ENCODE peak calls at places on chromosomes 4 and X, in seven cellular contexts. One of them, this sample, is unnamed. For H3K4me1, the result is how much of the 10 kb centered on the place peaks cover.

GRCh38 chr4:100609810-100610209 is 92.0 kb upstream of the EMCN start:
- DNase-seq in H1: no peak
- DNase-seq in mesenchymal stem cell: no peak
- DNase-seq in neuronal stem cell: no peak
- DNase-seq in mesendoderm: no peak
- DNase-seq in IMR-90: no peak
- DNase-seq in H9: no peak
- DNase-seq in this sample: no peak

GRCh38 chr4:101366331-101366730 is 19.0 kb upstream of the PPP3CA start:
- DNase-seq in mesendoderm: no peak
- DNase-seq in mesenchymal stem cell: no peak
- DNase-seq in neuronal stem cell: no peak
- DNase-seq in H9: no peak
- DNase-seq in IMR-90: peak
- DNase-seq in H1: no peak
- DNase-seq in this sample: peak

GRCh38 chr4:101464596-101464995 is 117.3 kb upstream of the PPP3CA start:
- DNase-seq in H9: no peak
- DNase-seq in neuronal stem cell: no peak
- DNase-seq in IMR-90: no peak
- DNase-seq in mesenchymal stem cell: no peak
- DNase-seq in H1: no peak
- DNase-seq in mesendoderm: peak
- DNase-seq in this sample: peak

GRCh38 chr4:128338634-128339355 is 51.2 kb upstream of the PGRMC2 start:
- DNase-seq in mesenchymal stem cell: peak
- DNase-seq in H1: no peak
- DNase-seq in neuronal stem cell: no peak
- DNase-seq in IMR-90: peak
- DNase-seq in mesendoderm: no peak
- DNase-seq in H9: no peak
- DNase-seq in this sample: no peak

GRCh38 chr4:166391501-166391900 is 518.5 kb downstream of the TLL1 start:
- DNase-seq in mesendoderm: no peak
- DNase-seq in mesenchymal stem cell: no peak
- DNase-seq in IMR-90: no peak
- DNase-seq in H1: no peak
- DNase-seq in H9: no peak
- DNase-seq in neuronal stem cell: no peak
- DNase-seq in this sample: no peak

GRCh38 chr4:129240816-129241215 is 144.9 kb downstream of the C4orf33 start:
- DNase-seq in H1: no peak
- DNase-seq in mesendoderm: no peak
- DNase-seq in neuronal stem cell: no peak
- DNase-seq in IMR-90: no peak
- DNase-seq in H9: no peak
- DNase-seq in mesenchymal stem cell: no peak
- DNase-seq in this sample: no peak

GRCh38 chr4:14787894-14788293 is 214.4 kb upstream of the CPEB2 start:
- DNase-seq in mesendoderm: peak
- DNase-seq in H1: no peak
- DNase-seq in H9: peak
- DNase-seq in neuronal stem cell: no peak
- DNase-seq in IMR-90: peak
- DNase-seq in mesenchymal stem cell: peak
- DNase-seq in this sample: peak

GRCh38 chr4:5900844-5901243 is 8.0 kb upstream of the CRMP1 start:
- DNase-seq in mesenchymal stem cell: no peak
- DNase-seq in mesendoderm: no peak
- DNase-seq in H9: no peak
- DNase-seq in neuronal stem cell: no peak
- DNase-seq in IMR-90: no peak
- DNase-seq in H1: no peak
- DNase-seq in this sample: no peak

GRCh38 chr4:97038146-97038516 is 1105.1 kb downstream of the STPG2 start:
- DNase-seq in mesendoderm: no peak
- DNase-seq in IMR-90: no peak
- DNase-seq in mesenchymal stem cell: no peak
- DNase-seq in H1: no peak
- DNase-seq in H9: no peak
- DNase-seq in neuronal stem cell: no peak
- DNase-seq in this sample: no peak

GRCh38 chr4:173365359-173365996 is 5.3 kb upstream of the SAP30 start:
- DNase-seq in mesenchymal stem cell: no peak
- DNase-seq in H9: no peak
- DNase-seq in IMR-90: no peak
- DNase-seq in H1: no peak
- DNase-seq in neuronal stem cell: no peak
- DNase-seq in mesendoderm: no peak
- DNase-seq in this sample: no peak

GRCh38 chr4:41202356-41202755 is 12.0 kb downstream of the APBB2 start:
- DNase-seq in neuronal stem cell: no peak
- DNase-seq in H1: no peak
- DNase-seq in IMR-90: no peak
- DNase-seq in mesendoderm: no peak
- DNase-seq in H9: no peak
- DNase-seq in mesenchymal stem cell: no peak
- DNase-seq in this sample: no peak

GRCh38 chrX:129843209-129843458 is 552 bp downstream of the ZDHHC9 start:
- DNase-seq in H1: no peak
- DNase-seq in mesendoderm: no peak
- DNase-seq in IMR-90: no peak
- DNase-seq in mesenchymal stem cell: no peak
- DNase-seq in H9: peak
- DNase-seq in neuronal stem cell: no peak
- DNase-seq in this sample: no peak

GRCh38 chr4:179750374-179750773 is 2308.1 kb upstream of the AGA start:
- DNase-seq in mesendoderm: no peak
- DNase-seq in mesenchymal stem cell: peak
- DNase-seq in H1: no peak
- DNase-seq in H9: no peak
- DNase-seq in IMR-90: peak
- DNase-seq in neuronal stem cell: no peak
- DNase-seq in this sample: no peak

GRCh38 chrX:120015145-120016067 is 62.1 kb downstream of the RHOXF2B start:
- DNase-seq in neuronal stem cell: no peak
- DNase-seq in H1: no peak
- DNase-seq in IMR-90: no peak
- DNase-seq in mesenchymal stem cell: no peak
- DNase-seq in H9: peak
- DNase-seq in mesendoderm: peak
- DNase-seq in this sample: peak

GRCh38 chrX:43971966-43972961 is 926 bp downstream of the NDP start:
- DNase-seq in H9: no peak
- DNase-seq in neuronal stem cell: no peak
- DNase-seq in H1: no peak
- DNase-seq in mesendoderm: no peak
- DNase-seq in IMR-90: peak
- DNase-seq in mesenchymal stem cell: no peak
- DNase-seq in this sample: no peak

GRCh38 chrX:68252664-68253063 is 180.6 kb downstream of the OPHN1 start:
- DNase-seq in neuronal stem cell: no peak
- DNase-seq in mesendoderm: peak
- DNase-seq in H1: no peak
- DNase-seq in H9: no peak
- DNase-seq in mesenchymal stem cell: no peak
- DNase-seq in IMR-90: no peak
- DNase-seq in this sample: no peak

GRCh38 chr4:175290401-175290800 is 372.2 kb downstream of the ADAM29 start:
- DNase-seq in mesendoderm: no peak
- DNase-seq in mesenchymal stem cell: no peak
- DNase-seq in H9: no peak
- DNase-seq in IMR-90: peak
- DNase-seq in neuronal stem cell: no peak
- DNase-seq in H1: no peak
- DNase-seq in this sample: no peak

GRCh38 chr4:175531405-175532091 is 280.5 kb downstream of the GPM6A start:
- DNase-seq in H9: no peak
- DNase-seq in IMR-90: peak
- DNase-seq in H1: no peak
- DNase-seq in mesendoderm: no peak
- DNase-seq in mesenchymal stem cell: peak
- DNase-seq in neuronal stem cell: no peak
- DNase-seq in this sample: no peak

GRCh38 chrX:48883729-48884128 is 13.8 kb downstream of the TIMM17B start:
- DNase-seq in IMR-90: no peak
- DNase-seq in neuronal stem cell: no peak
- DNase-seq in H9: no peak
- DNase-seq in H1: no peak
- DNase-seq in mesendoderm: peak
- DNase-seq in mesenchymal stem cell: no peak
- DNase-seq in this sample: peak

GRCh38 chrX:65406532-65406931 is 128.1 kb downstream of the LAS1L start:
- DNase-seq in IMR-90: no peak
- DNase-seq in mesenchymal stem cell: no peak
- DNase-seq in H1: no peak
- DNase-seq in neuronal stem cell: no peak
- DNase-seq in mesendoderm: peak
- DNase-seq in H9: peak
- DNase-seq in this sample: no peak

GRCh38 chr4:174789666-174790065 is 39.4 kb downstream of the GLRA3 start:
- DNase-seq in H9: no peak
- DNase-seq in mesenchymal stem cell: no peak
- DNase-seq in neuronal stem cell: no peak
- DNase-seq in H1: no peak
- DNase-seq in mesendoderm: no peak
- DNase-seq in IMR-90: no peak
- DNase-seq in this sample: no peak

GRCh38 chr4:151488968-151489367 is 80.0 kb downstream of the FHIP1A start:
- DNase-seq in IMR-90: no peak
- DNase-seq in neuronal stem cell: no peak
- DNase-seq in mesendoderm: peak
- DNase-seq in H1: no peak
- DNase-seq in mesenchymal stem cell: no peak
- DNase-seq in H9: no peak
- DNase-seq in this sample: peak

GRCh38 chr4:149120331-149121014 is 678.3 kb upstream of the NR3C2 start:
- DNase-seq in IMR-90: peak
- DNase-seq in neuronal stem cell: no peak
- DNase-seq in mesendoderm: no peak
- DNase-seq in mesenchymal stem cell: peak
- DNase-seq in H9: no peak
- DNase-seq in H1: no peak
- DNase-seq in this sample: peak

GRCh38 chr4:100695039-100695654 is 177.3 kb upstream of the EMCN start:
- DNase-seq in mesenchymal stem cell: no peak
- DNase-seq in neuronal stem cell: no peak
- DNase-seq in H1: no peak
- DNase-seq in H9: no peak
- DNase-seq in mesendoderm: no peak
- DNase-seq in IMR-90: no peak
- DNase-seq in this sample: no peak

GRCh38 chr4:150078041-150078995 is at the start of gene DCLK2:
- DNase-seq in H9: peak
- DNase-seq in H1: peak
- DNase-seq in mesenchymal stem cell: peak
- DNase-seq in IMR-90: peak
- DNase-seq in mesendoderm: peak
- DNase-seq in neuronal stem cell: peak
- DNase-seq in this sample: peak

GRCh38 chrX:15334561-15334960 is 762 bp downstream of the PIGA start:
- DNase-seq in H1: no peak
- DNase-seq in H9: no peak
- DNase-seq in neuronal stem cell: no peak
- DNase-seq in mesenchymal stem cell: peak
- DNase-seq in IMR-90: peak
- DNase-seq in mesendoderm: peak
- DNase-seq in this sample: peak

GRCh38 chrX:49192722-49193328 is 6.7 kb upstream of the PRICKLE3 start:
- DNase-seq in neuronal stem cell: no peak
- DNase-seq in IMR-90: peak
- DNase-seq in H1: no peak
- DNase-seq in mesendoderm: peak
- DNase-seq in mesenchymal stem cell: peak
- DNase-seq in H9: peak
- DNase-seq in this sample: peak

GRCh38 chr4:151163855-151164254 is 64.4 kb downstream of the RPS3A start:
- DNase-seq in IMR-90: no peak
- DNase-seq in H9: no peak
- DNase-seq in H1: no peak
- DNase-seq in mesendoderm: no peak
- DNase-seq in mesenchymal stem cell: no peak
- DNase-seq in neuronal stem cell: no peak
- DNase-seq in this sample: no peak

GRCh38 chr4:78689700-78690318 is 86.3 kb upstream of the BMP2K start:
- DNase-seq in H9: no peak
- DNase-seq in neuronal stem cell: no peak
- DNase-seq in H1: no peak
- DNase-seq in mesendoderm: no peak
- DNase-seq in IMR-90: no peak
- DNase-seq in mesenchymal stem cell: no peak
- DNase-seq in this sample: no peak

GRCh38 chr4:168931215-168931650 is 78.8 kb downstream of the CBR4 start:
- DNase-seq in mesendoderm: no peak
- DNase-seq in IMR-90: no peak
- DNase-seq in H9: no peak
- DNase-seq in H1: no peak
- DNase-seq in mesenchymal stem cell: no peak
- DNase-seq in neuronal stem cell: no peak
- DNase-seq in this sample: no peak
- H3K18ac ChIP-seq in mesendoderm: no peak
- H3K18ac ChIP-seq in IMR-90: no peak
- H3K18ac ChIP-seq in H9: no peak
- H3K18ac ChIP-seq in H1: no peak
- H3K18ac ChIP-seq in mesenchymal stem cell: peak
- H3K18ac ChIP-seq in neuronal stem cell: peak
- H3K18ac ChIP-seq in this sample: no peak

GRCh38 chr4:16218950-16219349 is 7.3 kb downstream of the TAPT1 start:
- DNase-seq in H1: no peak
- DNase-seq in IMR-90: no peak
- DNase-seq in mesenchymal stem cell: no peak
- DNase-seq in H9: no peak
- DNase-seq in neuronal stem cell: no peak
- DNase-seq in mesendoderm: no peak
- DNase-seq in this sample: no peak
- H3K4me1 ChIP-seq in H1: under half
- H3K4me1 ChIP-seq in IMR-90: under half
- H3K4me1 ChIP-seq in mesenchymal stem cell: under half
- H3K4me1 ChIP-seq in H9: under half
- H3K4me1 ChIP-seq in neuronal stem cell: under half
- H3K4me1 ChIP-seq in mesendoderm: under half
- H3K4me1 ChIP-seq in this sample: under half

GRCh38 chrX:13752141-13752540 is 17.6 kb downstream of the OFD1 start:
- DNase-seq in H1: no peak
- DNase-seq in mesenchymal stem cell: no peak
- DNase-seq in H9: no peak
- DNase-seq in mesendoderm: no peak
- DNase-seq in neuronal stem cell: no peak
- DNase-seq in IMR-90: no peak
- DNase-seq in this sample: no peak
- H3K18ac ChIP-seq in H1: no peak
- H3K18ac ChIP-seq in mesenchymal stem cell: no peak
- H3K18ac ChIP-seq in H9: no peak
- H3K18ac ChIP-seq in mesendoderm: no peak
- H3K18ac ChIP-seq in neuronal stem cell: no peak
- H3K18ac ChIP-seq in IMR-90: no peak
- H3K18ac ChIP-seq in this sample: no peak

DNA sequence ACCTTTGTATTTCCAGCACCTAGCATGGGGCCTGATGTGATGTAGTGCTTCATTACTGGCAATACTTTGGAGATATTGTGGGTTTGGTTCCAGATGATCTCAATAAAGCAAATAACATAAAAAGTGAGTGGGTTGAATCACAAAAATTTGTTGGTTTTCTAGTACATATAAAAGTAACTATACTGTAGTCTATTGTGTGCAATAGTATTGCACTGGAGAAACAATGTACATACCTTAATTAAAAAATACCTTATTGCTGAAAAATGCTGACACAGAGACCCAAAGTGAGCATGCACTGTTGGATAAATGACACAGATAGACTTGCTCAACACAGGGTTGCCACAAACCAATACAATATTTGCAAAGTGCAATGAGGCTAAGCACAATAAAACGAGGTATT is 17.7 kb upstream of the MGST2 start:
- DNase-seq in mesendoderm: no peak
- DNase-seq in neuronal stem cell: no peak
- DNase-seq in IMR-90: no peak
- DNase-seq in H9: no peak
- DNase-seq in mesenchymal stem cell: no peak
- DNase-seq in H1: no peak
- DNase-seq in this sample: no peak
- H3K4me1 ChIP-seq in mesendoderm: under half
- H3K4me1 ChIP-seq in neuronal stem cell: under half
- H3K4me1 ChIP-seq in IMR-90: under half
- H3K4me1 ChIP-seq in H9: under half
- H3K4me1 ChIP-seq in mesenchymal stem cell: under half
- H3K4me1 ChIP-seq in H1: under half
- H3K4me1 ChIP-seq in this sample: under half

This sample was measured in trophoblast cell.